ENCODE peak calls at places on chromosome 20, in six cellular contexts. N, U, Y, M, S and B are unnamed samples.

GRCh38 chr20:60559462-60559861 is 601.2 kb downstream of the CDH26 start:
- DNase-seq in Y (no peak), S (no peak), N (no peak), M (no peak), U (no peak), B (no peak)

GRCh38 chr20:871948-872347 is 38.4 kb downstream of the FAM110A start:
- DNase-seq in U (no peak), Y (no peak), M (no peak), S (no peak), N (no peak), B (no peak)

GRCh38 chr20:19539191-19539590 is 218.9 kb upstream of the RIN2 start:
- DNase-seq in M (no peak), Y (no peak), N (no peak), U (no peak), S (no peak), B (no peak)

GRCh38 chr20:4828830-4829493 is 107.3 kb downstream of the PRND start:
- DNase-seq in Y (no peak), M (no peak), U (no peak), S (no peak), N (peak), B (no peak)

GRCh38 chr20:54933212-54933904 is 458.0 kb downstream of the DOK5 start:
- DNase-seq in N (no peak), S (no peak), U (no peak), M (no peak), Y (no peak), B (no peak)

GRCh38 chr20:6705106-6705766 is 62.2 kb upstream of the BMP2 start:
- DNase-seq in S (no peak), U (no peak), M (no peak), N (no peak), Y (no peak), B (no peak)

GRCh38 chr20:37393196-37393862 is 47.4 kb downstream of the SRC start:
- DNase-seq in N (no peak), S (no peak), M (no peak), U (no peak), Y (no peak), B (no peak)

GRCh38 chr20:50019466-50020256 is 36.9 kb downstream of the SNAI1 start:
- DNase-seq in Y (no peak), N (no peak), U (no peak), M (peak), S (peak), B (no peak)

GRCh38 chr20:60372282-60372681 is 414.1 kb downstream of the CDH26 start:
- DNase-seq in N (no peak), S (no peak), Y (no peak), M (no peak), U (no peak), B (no peak)

GRCh38 chr20:20668639-20669038 is 43.8 kb downstream of the RALGAPA2 start:
- DNase-seq in U (peak), M (peak), Y (no peak), S (no peak), N (no peak), B (no peak)

GRCh38 chr20:17873410-17874270 is 95.0 kb downstream of the SNX5 start:
- DNase-seq in S (no peak), U (no peak), Y (peak), M (no peak), N (peak), B (no peak)

GRCh38 chr20:9483131-9483530 is 31.3 kb upstream of the LAMP5 start:
- DNase-seq in N (no peak), M (no peak), S (no peak), U (no peak), Y (no peak), B (no peak)

GRCh38 chr20:44754554-44754953 is 8.9 kb downstream of the KCNK15 start:
- DNase-seq in N (no peak), U (no peak), S (no peak), Y (no peak), M (no peak), B (no peak)

GRCh38 chr20:44683263-44684046 is 31.7 kb upstream of the CCN5 start:
- DNase-seq in S (no peak), U (no peak), M (no peak), N (no peak), Y (no peak), B (no peak)

GRCh38 chr20:50980851-50981713 is 22.5 kb downstream of the MOCS3 start:
- DNase-seq in S (no peak), U (peak), N (no peak), Y (peak), M (peak), B (peak)

GRCh38 chr20:38109025-38109541 is 56.0 kb downstream of the TGM2 start:
- DNase-seq in N (peak), U (no peak), S (no peak), M (no peak), Y (peak), B (no peak)

GRCh38 chr20:57860576-57860975 is 150.8 kb upstream of the PMEPA1 start:
- DNase-seq in M (no peak), Y (no peak), N (no peak), U (no peak), S (no peak), B (no peak)

GRCh38 chr20:25308671-25309394 is 60.9 kb downstream of the PYGB start:
- DNase-seq in N (no peak), Y (peak), S (no peak), U (no peak), M (no peak), B (no peak)